ENCODE peak calls at places on chromosomes 7 and 10, in six cellular contexts. W is HCT116, Z is HepG2, V is K562, I is GM12878, Y is H1. T is an unnamed sample. For H3K9me3, the result is how much of the 10 kb centered on the place peaks cover.

GRCh38 chr10:117188399-117188798 is 8.9 kb upstream of the KCNK18 start:
- DNase-seq in V (no peak), Z (no peak), W (no peak), I (no peak), Y (no peak), T (no peak)

GRCh38 chr7:6556196-6556595 is 4.9 kb upstream of the GRID2IP start:
- DNase-seq in Y (no peak), W (no peak), I (no peak), V (no peak), Z (no peak), T (no peak)

GRCh38 chr10:93334901-93335312 is 147.2 kb downstream of the MYOF start:
- DNase-seq in I (no peak), Z (no peak), V (no peak), Y (no peak), W (peak), T (no peak)

GRCh38 chr10:45302573-45302972 is 12.8 kb downstream of the OR13A1 start:
- DNase-seq in Y (no peak), I (no peak), W (no peak), V (peak), Z (no peak), T (no peak)

GRCh38 chr7:91519241-91520200 is 255.3 kb downstream of the FZD1 start:
- DNase-seq in W (no peak), V (no peak), Z (no peak), Y (no peak), I (no peak), T (no peak)

GRCh38 chr10:50788951-50789904 is 49.5 kb downstream of the ASAH2B start:
- DNase-seq in I (no peak), Y (no peak), V (peak), Z (peak), W (peak), T (no peak)

GRCh38 chr7:112866424-112866823 is 76.2 kb upstream of the TMEM168 start:
- DNase-seq in Z (no peak), I (peak), V (no peak), W (no peak), Y (no peak), T (no peak)

GRCh38 chr10:52443419-52444388 is 129.6 kb downstream of the DKK1 start:
- DNase-seq in I (no peak), Y (no peak), V (no peak), W (peak), Z (peak), T (no peak)

GRCh38 chr10:54363390-54363789 is 437.6 kb downstream of the PCDH15 start:
- DNase-seq in I (no peak), Z (no peak), V (no peak), Y (no peak), W (no peak), T (no peak)

GRCh38 chr10:49081532-49082275 is 33.6 kb downstream of the VSTM4 start:
- DNase-seq in Z (peak), Y (peak), I (no peak), V (no peak), W (no peak), T (peak)

GRCh38 chr7:44085549-44085948 is 3.2 kb upstream of the POLM start:
- DNase-seq in V (no peak), Z (no peak), I (no peak), W (no peak), Y (no peak), T (no peak)

GRCh38 chr10:98259606-98260319 is 8.2 kb downstream of the LOXL4 start:
- DNase-seq in W (no peak), I (no peak), Y (no peak), V (peak), Z (no peak), T (no peak)

GRCh38 chr10:32182476-32182875 is 126.3 kb upstream of the KIF5B start:
- DNase-seq in I (no peak), Y (no peak), W (no peak), V (no peak), Z (no peak), T (no peak)

GRCh38 chr7:128415217-128415785 is 5.5 kb upstream of the IMPDH1 start:
- DNase-seq in Z (no peak), V (no peak), Y (no peak), I (no peak), W (no peak), T (no peak)

GRCh38 chr7:149865437-149865836 is 8.3 kb upstream of the ATP6V0E2 start:
- DNase-seq in Y (no peak), I (no peak), Z (no peak), W (no peak), V (no peak), T (no peak)

GRCh38 chr10:58706836-58707235 is 194.2 kb downstream of the BICC1 start:
- DNase-seq in I (no peak), Y (no peak), Z (no peak), V (no peak), W (no peak), T (no peak)

GRCh38 chr7:43077285-43077684 is 35.2 kb upstream of the HECW1 start:
- DNase-seq in W (no peak), I (no peak), Y (no peak), V (no peak), Z (no peak), T (peak)

GRCh38 chr7:19248681-19249080 is 103.5 kb upstream of the FERD3L start:
- DNase-seq in V (no peak), W (no peak), Y (no peak), Z (no peak), I (no peak), T (no peak)

GRCh38 chr10:79463578-79464496 is 18.4 kb upstream of the ZCCHC24 start:
- DNase-seq in I (no peak), Z (no peak), W (no peak), Y (no peak), V (no peak), T (no peak)

GRCh38 chr7:35695987-35696386 is 1.1 kb upstream of the HERPUD2 start:
- DNase-seq in Z (no peak), I (no peak), V (no peak), Y (no peak), W (no peak), T (no peak)
- TF ChIP-seq ZNF274 in Z (no peak), I (no peak), V (no peak), Y (no peak), W (no peak), T (no peak)

GRCh38 chr7:129657363-129657762 is 45.8 kb downstream of the NRF1 start:
- DNase-seq in Z (no peak), W (no peak), I (no peak), V (no peak), Y (no peak), T (no peak)
- H3K9me3 ChIP-seq in Z (under half), W (under half), I (under half), V (under half), Y (under half), T (under half)

DNA sequence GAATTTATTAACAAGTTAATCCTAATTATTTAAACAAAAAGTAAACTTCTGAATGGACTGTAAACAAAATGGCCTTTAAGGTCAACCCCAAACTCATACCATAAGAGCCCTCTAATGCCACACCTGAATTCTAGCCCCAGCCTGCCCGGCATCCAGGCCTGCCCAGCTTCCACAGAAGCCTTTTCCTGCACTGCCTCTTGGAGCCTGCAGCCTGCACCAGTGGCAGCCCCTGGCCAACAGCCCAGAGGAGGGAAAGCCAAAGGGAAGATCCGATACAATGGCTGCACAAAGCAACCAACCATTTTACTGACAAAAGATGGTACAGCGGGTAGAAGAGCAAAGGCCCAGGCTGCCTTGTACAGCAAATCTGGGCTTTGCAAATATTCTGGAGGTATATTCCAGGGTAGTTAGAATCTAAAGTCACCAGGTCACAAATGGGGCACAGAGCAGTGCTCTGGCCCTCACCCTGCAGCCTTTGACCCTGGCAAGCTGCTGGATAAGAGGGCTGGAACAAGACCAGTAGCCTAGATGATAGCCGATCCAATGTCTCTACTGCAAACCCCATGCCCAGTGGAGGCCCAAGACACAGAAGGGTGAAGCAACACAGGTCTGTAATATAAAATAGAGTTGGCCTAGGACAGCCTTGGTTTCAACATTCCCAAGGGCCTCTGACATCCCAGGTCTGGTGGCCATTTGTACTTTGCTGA is 12.5 kb upstream of the CH25H start:
- DNase-seq in Y (no peak), W (no peak), Z (no peak), V (no peak), I (no peak), T (no peak)
- H3K9ac ChIP-seq in Y (no peak), W (no peak), Z (no peak), V (no peak), I (no peak), T (no peak)

DNA sequence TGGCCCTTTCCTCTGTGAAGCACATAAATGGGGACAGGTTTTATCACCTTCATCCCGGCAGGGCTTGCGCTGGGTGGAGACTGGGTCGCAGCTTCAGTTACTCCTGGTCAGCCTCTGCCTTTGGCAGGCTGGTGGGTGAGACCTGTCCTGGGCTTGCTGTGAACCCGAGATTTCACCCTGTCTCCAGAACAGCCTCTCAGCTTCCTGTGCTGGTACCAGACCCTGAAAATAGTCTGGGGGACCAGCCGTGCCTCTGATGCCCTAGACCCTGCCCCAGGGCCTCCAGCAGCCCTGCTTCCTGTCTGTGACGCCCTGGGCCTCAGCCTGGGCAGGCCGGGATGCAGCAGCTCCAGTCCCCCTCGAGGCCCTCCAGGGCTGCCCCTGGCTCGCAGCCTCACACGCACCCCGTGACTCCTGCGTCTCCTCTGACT is 13.2 kb upstream of the PWWP2B start:
- DNase-seq in Z (no peak), V (no peak), W (no peak), I (no peak), Y (no peak), T (no peak)
- TF ChIP-seq ZNF274 in Z (no peak), V (no peak), W (no peak), I (no peak), Y (no peak), T (no peak)

DNA sequence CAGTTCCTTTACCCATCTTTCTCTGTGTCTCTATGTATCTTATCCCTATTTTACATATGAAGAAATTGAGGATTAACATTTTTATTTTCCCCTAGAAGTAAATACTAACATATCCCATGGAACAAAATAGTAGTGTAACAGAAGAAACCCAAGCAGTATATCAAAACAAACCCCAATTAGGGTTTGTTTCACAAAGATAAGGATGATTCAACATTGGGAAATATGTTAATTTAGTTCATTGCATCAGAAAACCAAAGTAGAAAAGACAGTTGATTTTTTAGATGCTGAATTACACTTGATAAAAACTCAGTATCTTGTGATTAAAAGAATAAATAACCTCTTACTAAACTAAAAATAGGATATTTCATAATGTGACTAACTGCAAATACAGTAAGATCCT is 87.8 kb downstream of the GLCCI1 start:
- DNase-seq in Z (no peak), V (no peak), W (no peak), I (no peak), Y (no peak), T (no peak)
- H3K9me3 ChIP-seq in Z (under half), V (under half), W (under half), I (under half), Y (under half), T (under half)